ENCODE peak calls at places on chromosomes 1 and 21, in four cellular contexts. E is mammary epithelial cell, Z is PC-3, S is H1. F is an unnamed sample.
A peak's percentile ranks its signal among the peaks of the same experiment; 100 is the strongest.

GRCh38 chr1:14913475-14914155 is 239.9 kb upstream of the TMEM51 start:
- DNase-seq in E (peak; percentile 85), Z (no peak), S (no peak), F (peak; percentile 52)

GRCh38 chr1:72037745-72038343 is 244.5 kb downstream of the NEGR1 start:
- DNase-seq in E (peak; percentile 23), Z (peak; percentile 67), S (no peak), F (peak; percentile 13)

GRCh38 chr1:48536477-48536876 is 64.5 kb upstream of the SPATA6 start:
- DNase-seq in E (peak; percentile 46), Z (peak; percentile 82), S (no peak), F (no peak)

GRCh38 chr1:234973426-234974250 is 155.0 kb downstream of the TOMM20 start:
- DNase-seq in S (no peak), Z (no peak), E (no peak), F (no peak)

GRCh38 chr21:16070207-16070651 is 340.4 kb downstream of the USP25 start:
- DNase-seq in S (no peak), E (no peak), Z (peak; percentile 23), F (no peak)

GRCh38 chr1:118842462-118843201 is 145.5 kb downstream of the TBX15 start:
- DNase-seq in S (no peak), E (no peak), Z (peak; percentile 11), F (no peak)

GRCh38 chr1:109521465-109521951 is 12.0 kb upstream of the AMIGO1 start:
- DNase-seq in E (no peak), Z (no peak), S (no peak), F (no peak)

GRCh38 chr1:67738401-67738800 is 53.4 kb downstream of the GADD45A start:
- DNase-seq in E (peak; percentile 76), S (no peak), Z (no peak), F (no peak)

GRCh38 chr1:1219341-1219740 is 5.4 kb upstream of the TNFRSF4 start:
- DNase-seq in E (no peak), S (no peak), Z (no peak), F (no peak)

DNA sequence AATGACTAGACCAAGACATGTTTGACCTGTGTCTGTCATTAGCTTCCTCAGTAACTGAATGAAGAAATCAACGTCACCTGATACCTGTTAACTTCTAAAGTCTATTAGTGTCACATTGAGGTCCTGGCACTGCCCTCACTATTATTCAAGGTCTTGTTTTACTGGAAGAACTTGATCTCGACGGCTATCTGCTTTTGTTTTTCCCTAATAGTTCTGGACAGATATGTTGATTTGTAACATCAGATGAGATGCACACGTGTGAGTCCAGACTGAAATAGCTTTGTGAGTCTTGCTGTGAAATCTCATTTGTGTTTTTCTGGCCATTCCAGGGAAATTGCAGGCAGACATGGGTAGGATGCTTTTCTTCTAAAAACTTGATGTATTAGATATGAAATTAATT is 159.2 kb downstream of the RYR2 start:
- DNase-seq in E (no peak), S (no peak), Z (no peak), F (no peak)
- H3K4me2 ChIP-seq in E (no peak overlapping the region), S (no peak overlapping the region), Z (no peak overlapping the region), F (no peak overlapping the region)

GRCh38 chr1:3002349-3003038 is 18.8 kb upstream of the ACTRT2 start:
- DNase-seq in E (no peak), Z (no peak), S (no peak), F (no peak)

GRCh38 chr1:3004285-3005205 is 16.7 kb upstream of the ACTRT2 start:
- DNase-seq in E (no peak), Z (no peak), S (no peak), F (no peak)

GRCh38 chr1:3003039-3003940 is 18.0 kb upstream of the ACTRT2 start:
- DNase-seq in E (no peak), Z (no peak), S (no peak), F (no peak)

GRCh38 chr1:3005771-3006170 is 15.5 kb upstream of the ACTRT2 start:
- DNase-seq in Z (no peak), E (no peak), S (no peak), F (no peak)

DNA sequence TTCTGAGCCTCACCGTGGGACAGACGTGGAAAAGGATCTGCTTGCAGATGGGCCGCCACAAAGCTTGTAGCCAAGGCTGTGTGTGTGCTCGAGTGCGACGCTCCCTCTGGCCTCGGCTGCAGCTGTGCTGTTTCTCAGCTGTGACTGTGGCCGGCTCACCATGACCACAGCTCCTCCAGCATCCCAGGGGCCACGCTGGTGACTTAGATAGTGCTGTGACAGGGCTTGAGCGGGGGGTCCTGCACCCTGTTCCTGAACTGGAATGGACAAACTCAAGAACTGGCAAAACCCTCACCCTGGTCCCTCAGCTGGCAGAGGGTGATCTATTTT is 17.4 kb upstream of the ACTRT2 start:
- DNase-seq in S (no peak), Z (no peak), E (no peak), F (no peak)
- H3K9me3 ChIP-seq in S (peaks cover 96% of the 10 kb centered on the region), Z (peaks cover 4% of the 10 kb centered on the region), E (peaks cover 39% of the 10 kb centered on the region), F (peaks cover 9% of the 10 kb centered on the region)

GRCh38 chr1:183810172-183810571 is 5.3 kb downstream of the RGL1 start:
- DNase-seq in S (no peak), E (no peak), Z (no peak), F (no peak)

GRCh38 chr1:183808296-183809027 is 3.5 kb downstream of the RGL1 start:
- DNase-seq in E (no peak), S (no peak), Z (no peak), F (no peak)

GRCh38 chr1:183810756-183811155 is 5.8 kb downstream of the RGL1 start:
- DNase-seq in E (no peak), S (no peak), Z (peak; percentile 5), F (no peak)

GRCh38 chr1:183812686-183813569 is 8.0 kb downstream of the RGL1 start:
- DNase-seq in S (no peak), Z (no peak), E (peak; percentile 35), F (no peak)

DNA sequence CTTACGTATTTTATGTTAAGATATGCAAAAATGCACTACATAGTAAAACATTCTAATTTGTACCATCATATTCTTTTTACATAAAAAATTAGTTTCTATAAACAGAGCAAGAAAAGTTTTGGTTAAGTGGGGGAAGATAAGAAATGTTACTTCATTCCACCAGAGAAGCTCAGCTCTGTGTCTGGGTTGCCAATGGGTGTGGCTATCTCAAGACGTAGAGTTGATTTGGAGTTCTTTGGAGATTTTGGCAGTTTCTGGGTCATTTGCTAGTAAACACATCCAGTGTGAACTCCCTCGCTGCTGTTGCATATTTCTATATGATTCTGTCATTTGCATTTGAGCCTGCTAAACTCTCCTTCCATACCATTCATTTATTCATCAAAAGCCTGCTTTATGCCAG is 7.2 kb downstream of the RGL1 start:
- DNase-seq in S (no peak), E (no peak), Z (no peak), F (no peak)
- H3K4me2 ChIP-seq in S (no peak overlapping the region), E (no peak overlapping the region), Z (no peak overlapping the region), F (no peak overlapping the region)

DNA sequence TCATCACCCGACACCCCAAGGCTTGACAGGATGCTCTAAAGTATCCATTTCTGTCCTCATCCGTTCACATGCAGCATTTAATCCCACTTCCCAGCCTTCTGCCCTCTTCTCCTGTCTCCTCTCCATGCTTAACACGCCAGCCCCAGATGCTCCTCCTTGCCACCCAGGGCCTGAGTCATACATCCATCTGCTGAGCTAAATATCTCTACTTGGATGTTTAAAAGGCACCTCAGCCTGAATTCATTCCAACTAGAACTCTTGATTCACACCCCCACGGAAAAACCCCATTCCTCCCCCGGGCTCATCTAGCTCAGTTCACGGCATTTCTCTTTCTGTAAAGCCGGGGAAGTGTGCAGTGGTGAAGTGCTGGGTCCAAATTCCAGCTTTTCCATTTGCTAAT is 27.7 kb downstream of the TEX35 start:
- DNase-seq in E (peak; percentile 36), Z (peak; percentile 55), S (no peak), F (no peak)
- H3K9me3 ChIP-seq in E (no peaks in the 10 kb centered on the region), Z (no peaks in the 10 kb centered on the region), S (no peaks in the 10 kb centered on the region), F (no peaks in the 10 kb centered on the region)